ENCODE peak calls at places on chromosomes 16 and 17, in eight cellular contexts. W is psoas muscle; V is CD4-positive, CD25-positive, alpha-beta regulatory T cell; E is stimulated activated CD8-positive, alpha-beta memory T cell treated with anti-CD3 and anti-CD28 coated beads, Interleukin-7, amount 100 ng/mL, for 24 hours; F is T-cell; Y is kidney tubule cell; P is mucosa of gallbladder; A is GM12865. B is an unnamed sample.

GRCh38 chr16:77469639-77470038 is 34.8 kb upstream of the ADAMTS18 start:
- DNase-seq in W (peak; percentile 63), V (no peak), E (no peak), F (no peak), Y (no peak), P (no peak), A (no peak), B (no peak)

GRCh38 chr16:81841709-81842108 is 62.6 kb downstream of the PLCG2 start:
- DNase-seq in W (no peak), V (no peak), E (no peak), F (peak; percentile 22), Y (no peak), P (no peak), A (peak; percentile 88), B (no peak)

GRCh38 chr16:68086336-68086821 is 1.2 kb downstream of the NFATC3 start:
- DNase-seq in W (no peak), V (no peak), E (no peak), F (no peak), Y (peak; percentile 68), P (no peak), A (no peak), B (no peak)

GRCh38 chr17:4433515-4434031 is at the start of gene SPNS3:
- DNase-seq in W (no peak), V (peak; percentile 17), E (no peak), F (peak; percentile 10), Y (no peak), P (no peak), A (peak; percentile 52), B (peak; percentile 50)

GRCh38 chr16:85615014-85615851 is 2.1 kb downstream of the GSE1 start:
- DNase-seq in W (no peak), V (no peak), E (no peak), F (no peak), Y (peak; percentile 94), P (peak; percentile 75), A (no peak), B (peak; percentile 58)

GRCh38 chr17:234163-235047 is 53.0 kb upstream of the DOC2B start:
- DNase-seq in W (peak; percentile 45), V (no peak), E (no peak), F (no peak), Y (no peak), P (no peak), A (no peak), B (no peak)

GRCh38 chr17:35683588-35683987 is 47.9 kb upstream of the RASL10B start:
- DNase-seq in W (no peak), V (no peak), E (no peak), F (no peak), Y (no peak), P (no peak), A (no peak), B (no peak)

GRCh38 chr16:2609827-2610470 is 72.1 kb downstream of the PDPK1 start:
- DNase-seq in W (peak; percentile 33), V (no peak), E (no peak), F (no peak), Y (no peak), P (no peak), A (no peak), B (no peak)

GRCh38 chr16:8182761-8183160 is 407.6 kb downstream of the TMEM114 start:
- DNase-seq in W (no peak), V (no peak), E (no peak), F (no peak), Y (no peak), P (no peak), A (no peak), B (no peak)

GRCh38 chr16:75789237-75789636 is 62.9 kb upstream of the CPHXL start:
- DNase-seq in W (no peak), V (peak; percentile 48), E (no peak), F (no peak), Y (peak; percentile 61), P (no peak), A (peak; percentile 67), B (no peak)

GRCh38 chr16:14377326-14377725 is 252.7 kb downstream of the PARN start:
- DNase-seq in W (no peak), V (no peak), E (no peak), F (no peak), Y (no peak), P (no peak), A (no peak), B (no peak)

GRCh38 chr17:75872434-75873351 is 5.7 kb downstream of the TRIM47 start:
- DNase-seq in W (peak; percentile 89), V (peak; percentile 71), E (no peak), F (peak; percentile 56), Y (peak; percentile 90), P (peak; percentile 63), A (no peak), B (peak; percentile 63)

GRCh38 chr16:88638323-88639230 is at the start of gene IL17C:
- DNase-seq in W (no peak), V (no peak), E (no peak), F (peak; percentile 16), Y (peak; percentile 45), P (no peak), A (no peak), B (peak; percentile 22)

GRCh38 chr17:36463916-36464764 is 22.3 kb upstream of the ZNHIT3 start:
- DNase-seq in W (peak; percentile 72), V (peak; percentile 27), E (peak; percentile 22), F (peak; percentile 30), Y (peak; percentile 89), P (peak; percentile 66), A (peak; percentile 21), B (peak; percentile 11)

GRCh38 chr17:75518201-75518600 is 1.9 kb downstream of the TSEN54 start:
- DNase-seq in W (no peak), V (peak; percentile 78), E (no peak), F (peak; percentile 72), Y (no peak), P (no peak), A (peak; percentile 67), B (peak; percentile 55)

GRCh38 chr17:77957215-77957868 is 1.2 kb upstream of the TNRC6C start:
- DNase-seq in W (no peak), V (peak; percentile 11), E (no peak), F (no peak), Y (peak; percentile 6), P (no peak), A (no peak), B (no peak)

GRCh38 chr17:55202906-55203305 is 61.9 kb upstream of the HLF start:
- DNase-seq in W (no peak), V (no peak), E (no peak), F (no peak), Y (no peak), P (no peak), A (no peak), B (no peak)

GRCh38 chr17:76493505-76494167 is 7.6 kb downstream of the RHBDF2 start:
- DNase-seq in W (no peak), V (no peak), E (no peak), F (peak; percentile 46), Y (no peak), P (no peak), A (peak; percentile 41), B (peak; percentile 60)

GRCh38 chr17:4195306-4195705 is 52.3 kb downstream of the CYB5D2 start:
- DNase-seq in W (no peak), V (no peak), E (no peak), F (no peak), Y (no peak), P (no peak), A (no peak), B (no peak)